ENCODE peak calls at places on chromosomes 5 and 9, in seven cellular contexts. I, C, B, T, O, P and Y are unnamed samples.

GRCh38 chr5:138936225-138936967 is 61.3 kb upstream of the LRRTM2 start:
- DNase-seq in I (no peak), C (no peak), B (no peak), T (no peak), O (no peak), P (no peak), Y (peak)

GRCh38 chr5:138706655-138707480 is 46.4 kb upstream of the CTNNA1 start:
- DNase-seq in I (no peak), C (no peak), B (no peak), T (no peak), O (no peak), P (no peak), Y (no peak)

GRCh38 chr5:33556330-33557328 is 115.9 kb downstream of the TARS1 start:
- DNase-seq in I (no peak), C (no peak), B (no peak), T (no peak), O (no peak), P (no peak), Y (no peak)

GRCh38 chr5:80175337-80175736 is 80.5 kb downstream of the SERINC5 start:
- DNase-seq in I (no peak), C (no peak), B (no peak), T (no peak), O (no peak), P (no peak), Y (no peak)

GRCh38 chr5:13976867-13977479 is 32.5 kb upstream of the DNAH5 start:
- DNase-seq in I (no peak), C (peak), B (no peak), T (no peak), O (no peak), P (peak), Y (no peak)

GRCh38 chr9:40927851-40928802 is 200.4 kb downstream of the FOXD4L6 start:
- DNase-seq in I (no peak), C (no peak), B (no peak), T (no peak), O (no peak), P (no peak), Y (no peak)

GRCh38 chr5:65299841-65300240 is 181.9 kb downstream of the ADAMTS6 start:
- DNase-seq in I (no peak), C (no peak), B (no peak), T (no peak), O (no peak), P (peak), Y (no peak)

GRCh38 chr9:133035669-133036068 is 4.9 kb downstream of the GTF3C5 start:
- DNase-seq in I (no peak), C (no peak), B (no peak), T (no peak), O (no peak), P (no peak), Y (no peak)

GRCh38 chr5:103258368-103258956 is at the start of gene MACIR:
- DNase-seq in I (peak), C (peak), B (peak), T (peak), O (peak), P (peak), Y (peak)

GRCh38 chr9:135392511-135392910 is 87.1 kb upstream of the PPP1R26 start:
- DNase-seq in I (no peak), C (no peak), B (no peak), T (no peak), O (no peak), P (no peak), Y (no peak)

GRCh38 chr9:976258-976804 is at the start of gene DMRT3:
- DNase-seq in I (no peak), C (no peak), B (no peak), T (no peak), O (no peak), P (no peak), Y (no peak)

GRCh38 chr9:72203205-72203803 is 54.1 kb downstream of the GDA start:
- DNase-seq in I (peak), C (peak), B (peak), T (no peak), O (no peak), P (no peak), Y (no peak)

GRCh38 chr9:35277649-35278359 is 116.0 kb downstream of the UNC13B start:
- DNase-seq in I (no peak), C (no peak), B (no peak), T (no peak), O (no peak), P (no peak), Y (no peak)

GRCh38 chr5:154309805-154310204 is 119.3 kb downstream of the GALNT10 start:
- DNase-seq in I (no peak), C (no peak), B (no peak), T (no peak), O (no peak), P (no peak), Y (no peak)

GRCh38 chr5:173880306-173880985 is 7.7 kb upstream of the CPEB4 start:
- DNase-seq in I (no peak), C (no peak), B (no peak), T (no peak), O (no peak), P (peak), Y (no peak)

GRCh38 chr5:122755740-122756139 is 19.1 kb upstream of the SNX2 start:
- DNase-seq in I (no peak), C (no peak), B (no peak), T (no peak), O (no peak), P (no peak), Y (no peak)

GRCh38 chr5:98175474-98175873 is 598.0 kb upstream of the RGMB start:
- DNase-seq in I (no peak), C (no peak), B (no peak), T (no peak), O (no peak), P (no peak), Y (no peak)

GRCh38 chr5:118968925-118969375 is 19.4 kb downstream of the DTWD2 start:
- DNase-seq in I (no peak), C (no peak), B (no peak), T (no peak), O (no peak), P (no peak), Y (no peak)

GRCh38 chr5:148717668-148718067 is 63.3 kb upstream of the HTR4 start:
- DNase-seq in I (no peak), C (no peak), B (no peak), T (no peak), O (no peak), P (no peak), Y (no peak)

GRCh38 chr5:78979117-78979742 is 5.9 kb downstream of the ARSB start:
- DNase-seq in I (no peak), C (no peak), B (no peak), T (no peak), O (no peak), P (no peak), Y (no peak)

GRCh38 chr5:51060953-51061352 is 322.3 kb upstream of the ISL1 start:
- DNase-seq in I (no peak), C (no peak), B (no peak), T (no peak), O (no peak), P (no peak), Y (no peak)

GRCh38 chr5:95815143-95815729 is 7.3 kb downstream of the GLRX start:
- DNase-seq in I (no peak), C (no peak), B (no peak), T (no peak), O (no peak), P (no peak), Y (no peak)

GRCh38 chr5:173689713-173690360 is 73.4 kb upstream of the BOD1 start:
- DNase-seq in I (no peak), C (no peak), B (peak), T (no peak), O (no peak), P (no peak), Y (no peak)

GRCh38 chr9:133640580-133641395 is 4.6 kb downstream of the DBH start:
- DNase-seq in I (no peak), C (no peak), B (no peak), T (no peak), O (no peak), P (no peak), Y (peak)

GRCh38 chr9:80648336-80648735 is 1041.0 kb downstream of the TLE1 start:
- DNase-seq in I (no peak), C (no peak), B (no peak), T (no peak), O (no peak), P (peak), Y (no peak)

GRCh38 chr5:53322257-53322656 is 158.2 kb upstream of the FST start:
- DNase-seq in I (no peak), C (no peak), B (no peak), T (no peak), O (no peak), P (no peak), Y (no peak)

GRCh38 chr9:101311759-101312420 is 72.9 kb downstream of the BAAT start:
- DNase-seq in I (peak), C (peak), B (no peak), T (no peak), O (no peak), P (peak), Y (no peak)

GRCh38 chr5:170603578-170604565 is 100.1 kb downstream of the KCNIP1 start:
- DNase-seq in I (peak), C (peak), B (peak), T (peak), O (no peak), P (no peak), Y (no peak)

GRCh38 chr9:100088202-100088601 is 10.6 kb downstream of the ERP44 start:
- DNase-seq in I (no peak), C (no peak), B (no peak), T (no peak), O (no peak), P (no peak), Y (no peak)

GRCh38 chr9:78958887-78959286 is 612.9 kb upstream of the TLE4 start:
- DNase-seq in I (no peak), C (no peak), B (no peak), T (no peak), O (no peak), P (no peak), Y (no peak)

GRCh38 chr9:70058569-70059161 is 15.0 kb downstream of the MAMDC2 start:
- DNase-seq in I (no peak), C (no peak), B (no peak), T (no peak), O (no peak), P (no peak), Y (no peak)

GRCh38 chr5:142403583-142403982 is 78.8 kb upstream of the SPRY4 start:
- DNase-seq in I (no peak), C (peak), B (no peak), T (no peak), O (no peak), P (no peak), Y (no peak)

GRCh38 chr5:74063821-74064598 is 438.0 kb downstream of the ARHGEF28 start:
- DNase-seq in I (no peak), C (no peak), B (peak), T (no peak), O (no peak), P (no peak), Y (no peak)

GRCh38 chr9:3730527-3730926 is 204.7 kb upstream of the RFX3 start:
- DNase-seq in I (no peak), C (no peak), B (no peak), T (no peak), O (no peak), P (no peak), Y (no peak)

GRCh38 chr9:130983283-130983670 is 25.7 kb upstream of the LAMC3 start:
- DNase-seq in I (no peak), C (no peak), B (no peak), T (no peak), O (no peak), P (no peak), Y (no peak)

GRCh38 chr5:6003040-6003825 is 375.1 kb downstream of the MED10 start:
- DNase-seq in I (no peak), C (no peak), B (no peak), T (no peak), O (no peak), P (no peak), Y (no peak)

GRCh38 chr5:79924936-79925893 is 65.8 kb downstream of the MTX3 start:
- DNase-seq in I (peak), C (peak), B (no peak), T (no peak), O (no peak), P (no peak), Y (no peak)

GRCh38 chr5:32522429-32523143 is 62.8 kb upstream of the SUB1 start:
- DNase-seq in I (peak), C (no peak), B (no peak), T (no peak), O (no peak), P (no peak), Y (peak)

GRCh38 chr5:73415171-73415570 is 33.4 kb downstream of the FOXD1 start:
- DNase-seq in I (no peak), C (no peak), B (no peak), T (no peak), O (no peak), P (no peak), Y (no peak)

GRCh38 chr9:93677641-93678136 is 101.3 kb downstream of the PHF2 start:
- DNase-seq in I (no peak), C (no peak), B (peak), T (no peak), O (no peak), P (no peak), Y (peak)